ENCODE peak calls at places on chromosomes 7 and 10, in eight cellular contexts. B, L, M, I, J, P, X and O are unnamed samples.

GRCh38 chr10:3249292-3249889 is 76.8 kb upstream of the PITRM1 start:
- DNase-seq in B (no peak), L (no peak), M (no peak), I (no peak), J (no peak), P (no peak), X (no peak), O (no peak)

GRCh38 chr7:70749831-70750230 is 382.1 kb upstream of the GALNT17 start:
- DNase-seq in B (no peak), L (no peak), M (no peak), I (no peak), J (no peak), P (no peak), X (no peak), O (no peak)

GRCh38 chr10:13416760-13417159 is 68.7 kb upstream of the SEPHS1 start:
- DNase-seq in B (no peak), L (no peak), M (no peak), I (no peak), J (no peak), P (no peak), X (no peak), O (no peak)

GRCh38 chr7:47147213-47147631 is 434.7 kb downstream of the TNS3 start:
- DNase-seq in B (no peak), L (no peak), M (peak), I (no peak), J (no peak), P (no peak), X (no peak), O (no peak)

GRCh38 chr7:130342701-130343380 is 1.8 kb upstream of the CPA5 start:
- DNase-seq in B (no peak), L (no peak), M (no peak), I (no peak), J (no peak), P (no peak), X (no peak), O (no peak)

GRCh38 chr7:122316467-122317394 is 12.2 kb upstream of the FEZF1 start:
- DNase-seq in B (no peak), L (no peak), M (no peak), I (no peak), J (no peak), P (no peak), X (no peak), O (no peak)

GRCh38 chr10:77604063-77604462 is 33.5 kb downstream of the KCNMA1 start:
- DNase-seq in B (no peak), L (no peak), M (no peak), I (no peak), J (peak), P (no peak), X (no peak), O (no peak)

GRCh38 chr7:145156834-145157233 is 321.0 kb upstream of the TPK1 start:
- DNase-seq in B (no peak), L (no peak), M (no peak), I (no peak), J (no peak), P (no peak), X (no peak), O (no peak)

GRCh38 chr10:63515002-63515763 is 6.0 kb upstream of the REEP3 start:
- DNase-seq in B (peak), L (no peak), M (peak), I (no peak), J (no peak), P (no peak), X (peak), O (peak)

GRCh38 chr10:89332092-89332633 is 4.4 kb downstream of the IFIT3 start:
- DNase-seq in B (peak), L (no peak), M (no peak), I (no peak), J (peak), P (no peak), X (peak), O (peak)

GRCh38 chr10:77904110-77904860 is 22.3 kb downstream of the DLG5 start:
- DNase-seq in B (no peak), L (no peak), M (no peak), I (no peak), J (no peak), P (no peak), X (no peak), O (no peak)

GRCh38 chr7:50261593-50261992 is 42.9 kb upstream of the IKZF1 start:
- DNase-seq in B (no peak), L (no peak), M (no peak), I (no peak), J (no peak), P (no peak), X (no peak), O (no peak)

GRCh38 chr7:80533287-80533686 is 21.4 kb upstream of the GNAT3 start:
- DNase-seq in B (peak), L (no peak), M (no peak), I (no peak), J (no peak), P (no peak), X (peak), O (no peak)

GRCh38 chr7:157409149-157409752 is 72.4 kb downstream of the DNAJB6 start:
- DNase-seq in B (no peak), L (no peak), M (no peak), I (peak), J (no peak), P (no peak), X (no peak), O (no peak)

GRCh38 chr10:121851791-121852190 is 76.0 kb downstream of the ATE1 start:
- DNase-seq in B (no peak), L (no peak), M (no peak), I (no peak), J (no peak), P (no peak), X (no peak), O (no peak)

GRCh38 chr10:98430427-98430826 is 15.4 kb upstream of the PYROXD2 start:
- DNase-seq in B (no peak), L (no peak), M (no peak), I (no peak), J (no peak), P (no peak), X (no peak), O (no peak)

GRCh38 chr7:84017653-84018052 is 176.9 kb downstream of the SEMA3A start:
- DNase-seq in B (no peak), L (no peak), M (no peak), I (no peak), J (no peak), P (no peak), X (peak), O (no peak)

GRCh38 chr7:99380823-99381663 is 6.5 kb downstream of the ARPC1B start:
- DNase-seq in B (no peak), L (no peak), M (no peak), I (no peak), J (peak), P (peak), X (peak), O (no peak)

GRCh38 chr7:110771717-110772116 is 319.2 kb upstream of the LRRN3 start:
- DNase-seq in B (no peak), L (no peak), M (no peak), I (no peak), J (no peak), P (no peak), X (no peak), O (no peak)

GRCh38 chr10:97974526-97975525 is 55.6 kb downstream of the CRTAC1 start:
- DNase-seq in B (no peak), L (peak), M (no peak), I (no peak), J (no peak), P (no peak), X (no peak), O (no peak)

GRCh38 chr7:95971716-95972115 is 199.4 kb downstream of the DYNC1I1 start:
- DNase-seq in B (no peak), L (no peak), M (no peak), I (no peak), J (no peak), P (no peak), X (no peak), O (no peak)

GRCh38 chr7:46681865-46682503 is 760.9 kb upstream of the IGFBP3 start:
- DNase-seq in B (no peak), L (no peak), M (no peak), I (no peak), J (no peak), P (no peak), X (peak), O (no peak)

GRCh38 chr7:51299391-51300133 is 17.0 kb downstream of the COBL start:
- DNase-seq in B (no peak), L (peak), M (no peak), I (no peak), J (no peak), P (no peak), X (no peak), O (no peak)

GRCh38 chr7:155961241-155962190 is 149.3 kb upstream of the SHH start:
- DNase-seq in B (peak), L (peak), M (no peak), I (no peak), J (no peak), P (no peak), X (no peak), O (no peak)

GRCh38 chr7:46352335-46352954 is 431.4 kb upstream of the IGFBP3 start:
- DNase-seq in B (peak), L (no peak), M (peak), I (peak), J (peak), P (no peak), X (peak), O (peak)

GRCh38 chr7:145216876-145217275 is 381.0 kb upstream of the TPK1 start:
- DNase-seq in B (no peak), L (no peak), M (no peak), I (no peak), J (no peak), P (no peak), X (no peak), O (no peak)

GRCh38 chr7:155058861-155059355 is 11.2 kb upstream of the HTR5A start:
- DNase-seq in B (no peak), L (no peak), M (no peak), I (no peak), J (no peak), P (no peak), X (no peak), O (no peak)

GRCh38 chr10:56823849-56824248 is 462.8 kb upstream of the ZWINT start:
- DNase-seq in B (no peak), L (no peak), M (peak), I (no peak), J (peak), P (no peak), X (peak), O (no peak)

GRCh38 chr7:158021836-158022235 is 565.8 kb downstream of the PTPRN2 start:
- DNase-seq in B (no peak), L (no peak), M (no peak), I (peak), J (no peak), P (no peak), X (no peak), O (no peak)

GRCh38 chr10:125337510-125337909 is 177.1 kb upstream of the CTBP2 start:
- DNase-seq in B (no peak), L (no peak), M (no peak), I (no peak), J (no peak), P (no peak), X (no peak), O (no peak)
- H3K27ac ChIP-seq in B (no peak), L (no peak), M (no peak), I (no peak), J (no peak), P (no peak), X (no peak), O (no peak)

DNA sequence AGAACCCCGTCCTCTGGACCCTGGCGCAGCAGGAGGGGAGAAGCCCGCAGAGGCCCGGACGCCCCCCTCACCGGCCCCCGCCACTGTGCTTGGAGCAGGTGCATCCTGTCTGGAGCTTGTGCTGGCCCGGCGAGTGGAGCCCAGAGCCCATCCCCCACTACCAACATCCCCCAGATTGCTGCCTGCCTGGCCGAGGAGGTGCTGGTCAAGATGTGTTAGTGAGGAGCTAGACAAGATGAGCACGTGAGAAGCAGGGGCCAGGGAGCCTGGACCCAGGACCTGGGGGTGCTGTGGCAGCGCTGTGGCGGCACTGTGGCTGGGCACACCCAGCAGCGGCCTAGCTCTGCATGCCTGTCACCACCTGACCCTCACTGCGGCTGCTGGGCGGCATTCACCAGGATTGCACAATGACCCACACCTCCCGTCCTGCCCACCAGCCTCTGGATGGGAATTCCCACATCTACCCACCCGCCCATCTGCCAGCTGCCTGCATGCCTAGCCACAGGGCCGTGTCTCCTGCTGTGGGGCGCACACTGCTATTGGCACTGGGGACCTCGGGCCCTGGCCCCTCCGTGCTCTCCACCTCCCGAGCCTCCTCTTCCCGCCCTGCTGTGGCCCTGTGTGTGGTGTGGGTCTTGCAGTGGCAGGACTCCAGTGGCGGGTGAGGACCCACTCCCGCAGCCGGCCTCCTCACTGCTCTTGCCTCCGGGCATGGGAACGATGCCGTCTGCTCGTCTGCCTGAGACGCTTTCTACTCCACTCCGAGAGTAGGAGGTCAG is 11.8 kb downstream of the GPR146 start:
- DNase-seq in B (no peak), L (no peak), M (no peak), I (no peak), J (no peak), P (no peak), X (no peak), O (peak)
- H3K4me3 ChIP-seq in B (no peak), L (peak), M (no peak), I (no peak), J (no peak), P (no peak), X (no peak), O (no peak)

GRCh38 chr7:105001652-105002184 is 12.3 kb upstream of the KMT2E start:
- DNase-seq in B (no peak), L (no peak), M (no peak), I (no peak), J (no peak), P (no peak), X (peak), O (no peak)

GRCh38 chr7:105006367-105007139 is 7.5 kb upstream of the KMT2E start:
- DNase-seq in B (no peak), L (no peak), M (no peak), I (no peak), J (no peak), P (no peak), X (no peak), O (no peak)

GRCh38 chr7:105003275-105003674 is 10.7 kb upstream of the KMT2E start:
- DNase-seq in B (peak), L (peak), M (peak), I (peak), J (no peak), P (no peak), X (peak), O (peak)

GRCh38 chr7:105000927-105001336 is 13.1 kb upstream of the KMT2E start:
- DNase-seq in B (no peak), L (no peak), M (no peak), I (no peak), J (no peak), P (no peak), X (no peak), O (no peak)

DNA sequence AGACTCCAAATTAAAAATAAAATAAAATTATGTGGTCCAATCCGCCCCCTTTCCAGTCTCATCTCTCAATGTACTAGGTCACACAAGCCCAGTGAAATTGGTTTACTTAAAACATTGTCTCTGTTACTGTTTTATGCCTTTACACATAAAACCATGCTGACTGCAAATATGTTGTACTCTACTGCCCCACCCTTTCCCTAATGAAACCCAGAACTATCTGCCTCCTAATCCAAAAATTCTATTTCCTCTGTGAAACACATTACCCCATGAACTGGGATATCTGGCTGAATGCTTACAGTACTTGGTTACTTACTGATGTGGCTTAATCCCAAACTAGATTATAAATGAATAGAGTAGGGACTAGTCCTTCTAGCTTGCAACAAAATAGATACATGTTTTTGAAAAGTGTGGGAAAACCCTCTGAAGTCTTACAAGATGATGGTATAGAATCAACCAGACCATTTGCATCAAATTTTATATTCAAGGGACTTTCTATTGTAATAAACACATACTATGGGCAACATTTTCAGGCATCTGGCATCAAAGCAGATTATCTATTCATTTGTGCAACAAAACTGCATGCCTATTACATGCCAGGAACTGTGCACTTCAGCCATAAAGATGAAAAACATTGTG is 10.0 kb upstream of the KMT2E start:
- DNase-seq in B (no peak), L (no peak), M (no peak), I (no peak), J (no peak), P (no peak), X (peak), O (no peak)
- H3K27ac ChIP-seq in B (peak), L (peak), M (peak), I (peak), J (no peak), P (no peak), X (peak), O (no peak)

DNA sequence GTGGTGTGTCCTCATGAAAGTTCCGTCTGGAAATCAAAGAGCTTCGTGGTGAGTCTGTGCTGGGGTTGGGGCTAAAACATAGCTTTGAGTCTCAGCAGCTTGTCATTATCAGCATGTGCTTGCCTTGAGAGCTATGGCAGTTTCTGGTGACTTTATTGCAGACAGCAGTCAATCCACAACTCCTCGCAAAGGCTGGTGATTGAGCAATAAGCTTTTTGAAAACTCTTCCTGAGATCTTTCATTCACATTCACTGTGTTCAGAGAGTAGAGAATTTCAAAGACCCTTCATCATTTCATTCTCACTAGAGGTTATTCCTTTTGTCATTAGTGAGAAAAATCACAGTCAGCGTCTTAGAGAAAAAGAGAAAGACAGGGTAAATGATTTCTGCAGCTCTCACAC is 53.3 kb upstream of the CCDC6 start:
- DNase-seq in B (no peak), L (no peak), M (no peak), I (no peak), J (no peak), P (no peak), X (no peak), O (no peak)
- H3K4me3 ChIP-seq in B (no peak), L (no peak), M (no peak), I (no peak), J (no peak), P (no peak), X (no peak), O (no peak)

DNA sequence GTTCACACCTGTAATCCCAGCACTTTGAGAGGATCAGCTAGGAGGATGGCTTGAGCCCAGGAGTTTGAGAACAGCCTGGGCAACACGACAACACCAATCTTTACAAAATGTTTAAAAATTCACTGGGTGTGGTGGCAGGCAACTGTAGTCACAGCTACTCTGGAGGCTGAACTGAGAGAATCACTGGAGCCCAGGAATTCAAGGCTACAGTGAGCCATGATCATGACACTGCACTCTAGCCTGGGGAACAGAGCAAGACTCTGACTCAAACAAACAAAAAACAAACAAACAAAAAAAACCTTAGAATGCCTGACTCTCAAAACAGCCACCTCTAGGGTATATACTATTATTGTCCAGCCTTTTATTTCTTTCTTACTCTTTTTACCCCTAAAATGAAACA is 56.5 kb upstream of the PAPSS2 start:
- DNase-seq in B (no peak), L (no peak), M (peak), I (no peak), J (no peak), P (no peak), X (peak), O (no peak)
- H3K27ac ChIP-seq in B (no peak), L (no peak), M (peak), I (peak), J (no peak), P (no peak), X (no peak), O (no peak)

GRCh38 chr10:29636178-29636577 is 1.4 kb upstream of the SVIL start:
- DNase-seq in B (peak), L (no peak), M (peak), I (no peak), J (no peak), P (no peak), X (peak), O (peak)

GRCh38 chr10:29635711-29636144 is 957 bp upstream of the SVIL start:
- DNase-seq in B (peak), L (no peak), M (peak), I (peak), J (no peak), P (peak), X (no peak), O (peak)

GRCh38 chr10:29631049-29631339 is 3.8 kb downstream of the SVIL start:
- DNase-seq in B (no peak), L (no peak), M (no peak), I (no peak), J (no peak), P (no peak), X (no peak), O (no peak)

GRCh38 chr10:29634764-29635625 is at the start of gene SVIL:
- DNase-seq in B (peak), L (peak), M (no peak), I (no peak), J (no peak), P (no peak), X (peak), O (peak)

DNA sequence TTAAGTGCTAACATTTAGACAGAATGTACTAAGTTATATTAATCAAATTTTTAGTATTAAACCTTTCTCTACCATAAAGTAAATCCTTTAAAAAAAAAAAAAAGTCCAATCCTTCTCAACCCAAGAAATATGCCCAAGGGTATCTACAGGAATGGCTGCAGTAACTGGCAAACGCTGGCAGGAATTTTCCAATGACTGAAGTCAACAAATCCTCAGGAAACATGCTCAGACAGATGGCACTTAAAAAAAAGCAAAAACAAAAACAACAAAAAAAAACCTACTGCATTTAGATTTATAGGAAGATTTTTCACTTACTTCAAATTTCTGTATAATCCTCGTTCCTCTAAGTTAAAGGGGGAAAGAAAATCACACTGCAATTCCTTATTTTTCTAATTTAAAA is 666 bp downstream of the SVIL start:
- DNase-seq in B (no peak), L (no peak), M (no peak), I (no peak), J (no peak), P (no peak), X (no peak), O (peak)
- H3K4me3 ChIP-seq in B (peak), L (peak), M (no peak), I (no peak), J (no peak), P (no peak), X (peak), O (no peak)